ENCODE peak calls at places on chromosome 16, in four cellular contexts. M is CD8-positive, alpha-beta memory T cell; X is T-helper 9 cell; Y is nucleus accumbens. G is an unnamed sample.

GRCh38 chr16:87802670-87803069 is 36.9 kb upstream of the KLHDC4 start:
- DNase-seq in M (no peak), X (no peak), Y (no peak), G (no peak)

GRCh38 chr16:14364386-14365199 is 265.5 kb downstream of the PARN start:
- DNase-seq in M (no peak), X (no peak), Y (no peak), G (no peak)

GRCh38 chr16:66057056-66057455 is 309.4 kb upstream of the CDH5 start:
- DNase-seq in M (no peak), X (no peak), Y (no peak), G (no peak)

GRCh38 chr16:29738514-29738913 is 7.3 kb downstream of the C16orf54 start:
- DNase-seq in M (peak), X (peak), Y (no peak), G (no peak)

GRCh38 chr16:30893082-30893743 is 664 bp downstream of the BCL7C start:
- DNase-seq in M (peak), X (no peak), Y (no peak), G (no peak)

GRCh38 chr16:51953541-51953940 is 593.4 kb downstream of the TOX3 start:
- DNase-seq in M (no peak), X (no peak), Y (no peak), G (no peak)

GRCh38 chr16:87002717-87003413 is 314.3 kb downstream of the C16orf95 start:
- DNase-seq in M (no peak), X (no peak), Y (no peak), G (no peak)

GRCh38 chr16:2842340-2843000 is 12.4 kb downstream of the ZG16B start:
- DNase-seq in M (peak), X (peak), Y (no peak), G (no peak)

GRCh38 chr16:74982303-74982702 is 2.6 kb downstream of the WDR59 start:
- DNase-seq in M (no peak), X (no peak), Y (no peak), G (no peak)

GRCh38 chr16:4433914-4434787 is 8.5 kb downstream of the DNAJA3 start:
- DNase-seq in M (no peak), X (no peak), Y (no peak), G (no peak)

GRCh38 chr16:75695708-75696107 is 5.6 kb downstream of the DUXB start:
- DNase-seq in M (no peak), X (no peak), Y (no peak), G (no peak)

GRCh38 chr16:1812732-1813163 is 13.9 kb downstream of the HAGH start:
- DNase-seq in M (no peak), X (peak), Y (no peak), G (no peak)

GRCh38 chr16:73217654-73218053 is 169.7 kb upstream of the ZFHX3 start:
- DNase-seq in M (no peak), X (no peak), Y (no peak), G (no peak)

GRCh38 chr16:813204-813915 is 12.8 kb upstream of the GNG13 start:
- DNase-seq in M (peak), X (peak), Y (peak), G (no peak)

GRCh38 chr16:29898786-29899515 is 399 bp downstream of the SEZ6L2 start:
- DNase-seq in M (no peak), X (no peak), Y (peak), G (no peak)

GRCh38 chr16:15523092-15523541 is 88.7 kb downstream of the BMERB1 start:
- DNase-seq in M (no peak), X (no peak), Y (peak), G (no peak)

GRCh38 chr16:75789237-75789636 is 62.9 kb upstream of the CPHXL start:
- DNase-seq in M (no peak), X (no peak), Y (no peak), G (no peak)

GRCh38 chr16:25140459-25140858 is 28.9 kb downstream of the LCMT1 start:
- DNase-seq in M (no peak), X (no peak), Y (no peak), G (no peak)

GRCh38 chr16:88591577-88592021 is 21.4 kb downstream of the ZC3H18 start:
- DNase-seq in M (no peak), X (no peak), Y (no peak), G (no peak)

GRCh38 chr16:86772671-86773338 is 194.5 kb downstream of the FOXL1 start:
- DNase-seq in M (no peak), X (no peak), Y (no peak), G (peak)

GRCh38 chr16:11498683-11499082 is 88.0 kb downstream of the LITAF start:
- DNase-seq in M (no peak), X (no peak), Y (no peak), G (no peak)

GRCh38 chr16:1929105-1929504 is 10.9 kb upstream of the HS3ST6 start:
- DNase-seq in M (no peak), X (no peak), Y (no peak), G (no peak)

GRCh38 chr16:84925092-84925772 is 86.1 kb downstream of the ZDHHC7 start:
- DNase-seq in M (peak), X (peak), Y (no peak), G (no peak)

GRCh38 chr16:7405166-7405565 is 72.5 kb downstream of the RBFOX1 start:
- DNase-seq in M (no peak), X (no peak), Y (peak), G (no peak)

GRCh38 chr16:81449241-81449640 is 4.6 kb downstream of the CMIP start:
- DNase-seq in M (no peak), X (no peak), Y (no peak), G (no peak)

GRCh38 chr16:10571354-10571753 is 9.0 kb downstream of the EMP2 start:
- DNase-seq in M (no peak), X (no peak), Y (no peak), G (no peak)

GRCh38 chr16:57684626-57685358 is 9.8 kb upstream of the DRC7 start:
- DNase-seq in M (no peak), X (no peak), Y (no peak), G (no peak)

GRCh38 chr16:5056347-5056746 is 9.4 kb downstream of the C16orf89 start:
- DNase-seq in M (peak), X (peak), Y (no peak), G (no peak)

GRCh38 chr16:67284699-67285646 is 5.6 kb downstream of the PLEKHG4 start:
- DNase-seq in M (no peak), X (no peak), Y (no peak), G (no peak)

GRCh38 chr16:55256412-55257016 is 67.5 kb upstream of the IRX6 start:
- DNase-seq in M (no peak), X (no peak), Y (no peak), G (no peak)

GRCh38 chr16:48405907-48406306 is 20.7 kb upstream of the SIAH1 start:
- DNase-seq in M (no peak), X (no peak), Y (no peak), G (no peak)

GRCh38 chr16:14445935-14446715 is 183.9 kb downstream of the PARN start:
- DNase-seq in M (no peak), X (no peak), Y (peak), G (no peak)

GRCh38 chr16:12120331-12120981 is 143.9 kb downstream of the SNX29 start:
- DNase-seq in M (no peak), X (no peak), Y (no peak), G (no peak)

GRCh38 chr16:55021595-55022475 is 91.2 kb downstream of the IRX5 start:
- DNase-seq in M (no peak), X (no peak), Y (no peak), G (no peak)

GRCh38 chr16:8826278-8826879 is 28.7 kb downstream of the PMM2 start:
- DNase-seq in M (no peak), X (no peak), Y (no peak), G (no peak)

GRCh38 chr16:2777231-2777902 is at the start of gene ELOB:
- DNase-seq in M (peak), X (peak), Y (peak), G (peak)

GRCh38 chr16:81369888-81370504 is 55.2 kb downstream of the GAN start:
- DNase-seq in M (no peak), X (no peak), Y (no peak), G (no peak)